ENCODE peak calls at places on chromosomes 3 and 15, in four cellular contexts. G is HepG2, Y is K562, U is HCT116. J is an unnamed sample.

GRCh38 chr15:23629234-23629805 is 18.3 kb downstream of the MAGEL2 start:
- DNase-seq in Y (peak; percentile 14), U (no peak), G (no peak), J (no peak)

GRCh38 chr15:89057506-89058133 is 30.6 kb upstream of the ABHD2 start:
- DNase-seq in U (peak; percentile 45), G (peak; percentile 62), Y (peak; percentile 93), J (peak; percentile 62)

GRCh38 chr3:43013743-43014155 is 34.6 kb downstream of the GASK1A start:
- DNase-seq in G (no peak), U (no peak), Y (no peak), J (no peak)

GRCh38 chr3:167843886-167844285 is 108.4 kb downstream of the SERPINI1 start:
- DNase-seq in Y (no peak), G (no peak), U (no peak), J (no peak)

GRCh38 chr3:65847947-65848346 is 190.8 kb downstream of the MAGI1 start:
- DNase-seq in G (no peak), Y (no peak), U (no peak), J (no peak)

GRCh38 chr15:40871749-40872617 is 2.1 kb downstream of the RHOV start:
- DNase-seq in G (no peak), U (no peak), Y (no peak), J (no peak)

GRCh38 chr15:72166716-72167417 is 30.7 kb downstream of the GRAMD2A start:
- DNase-seq in Y (peak; percentile 2), U (no peak), G (no peak), J (no peak)

GRCh38 chr3:129481783-129482332 is 41.8 kb downstream of the IFT122 start:
- DNase-seq in Y (peak; percentile 23), G (no peak), U (no peak), J (no peak)

GRCh38 chr15:73941044-73941443 is 14.8 kb downstream of the LOXL1 start:
- DNase-seq in Y (no peak), G (no peak), U (no peak), J (no peak)

GRCh38 chr3:25782938-25783660 is at the start of gene NGLY1:
- DNase-seq in G (peak; percentile 59), Y (peak; percentile 96), U (peak; percentile 51), J (no peak)

GRCh38 chr3:141367038-141367730 is 1.1 kb upstream of the ZBTB38 start:
- DNase-seq in U (peak; percentile 57), G (no peak), Y (no peak), J (no peak)

GRCh38 chr15:80444680-80445251 is 40.6 kb downstream of the ARNT2 start:
- DNase-seq in Y (no peak), G (no peak), U (no peak), J (no peak)

GRCh38 chr3:50534721-50535330 is 31.4 kb upstream of the CACNA2D2 start:
- DNase-seq in Y (no peak), G (no peak), U (no peak), J (no peak)
- TF ChIP-seq REST in Y (no peak), G (no peak), U (no peak), J (no peak)

DNA sequence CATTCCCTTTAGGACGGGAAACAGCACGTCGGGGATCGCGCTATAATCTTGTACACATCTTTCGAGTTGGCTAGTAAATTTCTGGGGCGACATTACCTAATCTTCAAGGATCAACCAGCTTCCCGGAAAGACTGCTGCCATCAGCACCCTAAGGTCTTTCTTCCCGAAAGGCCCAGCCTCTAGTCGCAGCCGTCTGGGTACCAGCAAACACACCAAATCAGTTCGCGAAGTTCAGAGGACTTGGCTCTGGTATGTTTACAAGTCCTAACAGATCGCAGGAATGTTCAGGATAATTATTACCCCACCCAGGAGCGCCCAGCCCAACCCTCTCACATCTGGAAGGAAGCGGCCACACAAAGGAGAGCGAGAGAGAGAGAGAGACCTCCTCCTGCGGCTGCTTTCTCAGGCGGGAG is 155.2 kb upstream of the FRMD4B start:
- DNase-seq in U (no peak), G (no peak), Y (no peak), J (no peak)
- H3K4me3 ChIP-seq in U (no peak overlapping the region), G (no peak overlapping the region), Y (no peak overlapping the region), J (no peak overlapping the region)

GRCh38 chr15:77657629-77658238 is 25.0 kb upstream of the LINGO1 start:
- DNase-seq in U (no peak), Y (no peak), G (no peak), J (no peak)

GRCh38 chr15:77656294-77656693 is 23.6 kb upstream of the LINGO1 start:
- DNase-seq in G (no peak), U (no peak), Y (no peak), J (no peak)

GRCh38 chr15:77654975-77655374 is 22.3 kb upstream of the LINGO1 start:
- DNase-seq in G (peak; percentile 45), U (peak; percentile 22), Y (peak; percentile 72), J (no peak)

GRCh38 chr15:77664428-77664827 is 31.7 kb upstream of the LINGO1 start:
- DNase-seq in U (no peak), G (no peak), Y (no peak), J (no peak)

DNA sequence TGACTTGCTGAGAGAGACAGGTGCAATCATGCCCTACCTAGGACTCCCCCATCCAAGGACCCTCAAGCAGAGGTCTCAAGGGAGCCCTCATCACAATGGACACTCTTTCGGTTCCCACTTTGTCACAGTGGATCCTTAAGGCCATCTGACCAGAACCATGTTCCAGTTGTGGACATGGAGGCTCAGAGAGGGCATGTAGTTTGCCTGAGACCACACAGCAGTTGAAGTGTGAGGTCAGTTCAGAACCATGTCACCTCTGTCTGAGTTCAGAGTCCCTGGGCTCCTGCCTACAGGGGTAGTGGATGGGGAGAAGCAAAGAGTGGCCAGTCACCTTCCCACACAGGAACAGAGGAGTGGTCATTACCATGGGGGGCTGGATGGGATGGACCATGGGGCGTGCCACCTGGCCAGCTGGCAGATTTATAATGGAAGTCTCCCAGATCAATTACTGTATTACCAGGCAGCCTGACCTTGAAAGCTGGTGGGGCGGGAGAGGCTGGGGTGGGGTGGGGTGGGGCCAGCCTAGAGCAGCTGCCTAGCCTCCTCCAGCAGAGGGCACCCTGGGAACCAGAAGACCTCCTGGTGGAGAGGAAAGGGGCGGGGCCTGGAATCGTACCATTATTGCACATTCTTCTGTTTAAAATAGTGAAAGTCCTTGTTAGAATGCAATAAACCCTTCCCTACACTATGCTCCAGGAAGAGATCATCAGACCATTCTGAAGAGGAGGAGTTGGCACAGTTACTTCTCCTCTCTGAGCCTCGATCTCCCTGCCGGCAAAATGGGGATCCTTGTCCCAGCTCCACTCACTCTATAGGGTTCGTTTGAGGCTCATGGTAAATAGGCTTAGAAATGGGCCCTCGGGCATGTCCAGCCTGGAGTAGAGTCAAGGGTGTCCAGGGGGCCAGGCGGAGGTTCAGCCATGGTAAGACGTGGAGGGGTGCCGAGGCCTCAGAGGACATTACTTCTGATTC is 26.9 kb upstream of the LINGO1 start:
- DNase-seq in U (peak; percentile 34), Y (peak; percentile 95), G (peak; percentile 74), J (no peak)
- TF ChIP-seq TCF7L2 in U (no peak), Y (no peak), G (no peak), J (no peak)

GRCh38 chr3:144516029-144516428 is 544.4 kb downstream of the DIPK2A start:
- DNase-seq in U (no peak), G (no peak), Y (no peak), J (no peak)
- TF ChIP-seq REST in U (no peak), G (no peak), Y (no peak), J (no peak)

GRCh38 chr15:99630607-99631131 is 64.9 kb downstream of the MEF2A start:
- DNase-seq in G (no peak), Y (no peak), U (no peak), J (no peak)
- H3K4me3 ChIP-seq in G (no peak overlapping the region), Y (no peak overlapping the region), U (no peak overlapping the region), J (no peak overlapping the region)

GRCh38 chr15:60906275-60906674 is 322.8 kb downstream of the RORA start:
- DNase-seq in Y (no peak), G (no peak), U (no peak), J (no peak)

GRCh38 chr15:60907233-60907947 is 321.7 kb downstream of the RORA start:
- DNase-seq in Y (no peak), G (no peak), U (no peak), J (no peak)

GRCh38 chr15:60903221-60903620 is 325.9 kb downstream of the RORA start:
- DNase-seq in G (no peak), U (no peak), Y (no peak), J (no peak)

GRCh38 chr15:60908888-60909287 is 320.2 kb downstream of the RORA start:
- DNase-seq in U (no peak), G (no peak), Y (no peak), J (no peak)

GRCh38 chr15:60905587-60905986 is 323.5 kb downstream of the RORA start:
- DNase-seq in G (no peak), Y (no peak), U (no peak), J (no peak)
- TF ChIP-seq TCF7L2 in G (no peak), Y (no peak), U (no peak), J (no peak)

DNA sequence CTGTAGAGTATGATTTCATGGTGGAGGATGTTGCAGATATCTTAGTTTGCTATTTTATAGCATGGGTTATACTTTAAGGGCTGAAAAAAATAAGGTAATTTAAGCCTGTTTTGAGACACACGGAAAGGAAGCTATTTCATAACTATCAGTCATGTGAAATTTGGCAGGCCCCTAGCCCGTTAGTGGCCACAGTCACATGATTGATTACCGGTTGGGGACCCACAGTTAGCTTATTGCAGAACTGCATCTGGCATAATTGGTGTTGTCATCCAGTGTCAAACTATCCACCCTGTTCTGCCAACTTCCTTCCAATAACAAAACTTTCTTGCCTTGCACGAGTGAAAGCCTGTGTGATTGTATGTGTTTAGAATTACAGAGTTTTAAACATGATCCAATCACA is 35.2 kb downstream of the FNDC3B start:
- DNase-seq in Y (no peak), U (no peak), G (no peak), J (no peak)
- TF ChIP-seq REST in Y (no peak), U (no peak), G (no peak), J (no peak)